ENCODE peak calls at places on chromosome 3, in ten cellular contexts. Z, C, N, I, P, W, M, O, F and D are unnamed samples.

GRCh38 chr3:186425788-186426730 is 64.0 kb upstream of the DGKG start:
- DNase-seq in F (no peak), P (peak), O (no peak), Z (no peak), N (no peak), M (no peak), I (no peak), C (peak), W (no peak), D (no peak)

GRCh38 chr3:115741650-115742049 is 118.3 kb downstream of the GAP43 start:
- DNase-seq in O (no peak), P (no peak), C (no peak), I (no peak), F (no peak), M (no peak), W (no peak), N (no peak), Z (no peak), D (no peak)

GRCh38 chr3:111521881-111522280 is 20.1 kb upstream of the CD96 start:
- DNase-seq in W (no peak), I (no peak), F (no peak), M (no peak), C (no peak), O (no peak), P (no peak), Z (no peak), N (no peak), D (no peak)

GRCh38 chr3:38334656-38335055 is 11.9 kb upstream of the XYLB start:
- DNase-seq in F (no peak), P (no peak), O (no peak), W (no peak), N (no peak), Z (no peak), C (no peak), M (no peak), I (no peak), D (no peak)

GRCh38 chr3:185489462-185489861 is 9.4 kb downstream of the TMEM41A start:
- DNase-seq in C (no peak), N (peak), M (no peak), W (no peak), I (no peak), P (no peak), Z (peak), O (no peak), F (no peak), D (no peak)

GRCh38 chr3:138833908-138834358 is 795 bp downstream of the PIK3CB start:
- DNase-seq in P (no peak), I (no peak), Z (no peak), C (peak), W (no peak), O (peak), M (no peak), N (no peak), F (no peak), D (no peak)

GRCh38 chr3:128701342-128702212 is 24.4 kb upstream of the RAB7A start:
- DNase-seq in O (no peak), P (no peak), C (no peak), N (no peak), Z (no peak), M (no peak), F (no peak), I (no peak), W (no peak), D (no peak)

GRCh38 chr3:134799393-134799792 is 4.3 kb downstream of the EPHB1 start:
- DNase-seq in O (no peak), N (no peak), P (peak), W (no peak), C (no peak), I (no peak), M (no peak), Z (no peak), F (no peak), D (no peak)

GRCh38 chr3:156474560-156475389 is 80.1 kb downstream of the SSR3 start:
- DNase-seq in F (no peak), N (no peak), I (no peak), O (peak), P (no peak), W (no peak), Z (no peak), M (no peak), C (peak), D (no peak)

GRCh38 chr3:156674911-156675743 is 737 bp downstream of the TIPARP start:
- DNase-seq in C (peak), Z (peak), P (peak), F (peak), O (peak), N (peak), I (no peak), M (no peak), W (peak), D (no peak)

GRCh38 chr3:124007186-124007585 is 15.3 kb upstream of the ROPN1 start:
- DNase-seq in N (no peak), M (no peak), F (no peak), O (no peak), W (no peak), Z (no peak), C (no peak), I (no peak), P (no peak), D (peak)

GRCh38 chr3:150956376-150956775 is 16.2 kb downstream of the CLRN1 start:
- DNase-seq in N (no peak), O (no peak), F (no peak), P (no peak), I (no peak), C (no peak), Z (no peak), M (no peak), W (no peak), D (no peak)

GRCh38 chr3:100163787-100164186 is 49.5 kb upstream of the FILIP1L start:
- DNase-seq in F (no peak), Z (no peak), W (no peak), P (no peak), I (no peak), N (no peak), M (no peak), C (no peak), O (no peak), D (no peak)

GRCh38 chr3:43580181-43580580 is 41.6 kb downstream of the ANO10 start:
- DNase-seq in W (no peak), F (no peak), P (no peak), C (no peak), I (no peak), O (no peak), Z (no peak), N (no peak), M (no peak), D (no peak)

GRCh38 chr3:169604568-169604967 is 58.9 kb downstream of the MECOM start:
- DNase-seq in N (no peak), Z (no peak), M (peak), F (no peak), I (no peak), P (no peak), O (no peak), C (peak), W (no peak), D (no peak)

GRCh38 chr3:141949972-141950371 is 73.5 kb downstream of the ATP1B3 start:
- DNase-seq in I (no peak), O (no peak), N (no peak), P (no peak), Z (no peak), M (no peak), F (no peak), W (no peak), C (no peak), D (no peak)

GRCh38 chr3:10192953-10193691 is 28.4 kb downstream of the IRAK2 start:
- DNase-seq in O (peak), M (no peak), W (peak), N (peak), C (peak), Z (peak), I (peak), P (no peak), F (no peak), D (no peak)

GRCh38 chr3:192494176-192494575 is 233.2 kb downstream of the FGF12 start:
- DNase-seq in M (no peak), P (no peak), W (no peak), F (no peak), Z (no peak), N (no peak), I (no peak), O (no peak), C (no peak), D (no peak)

GRCh38 chr3:42071720-42072582 is 19.2 kb upstream of the TRAK1 start:
- DNase-seq in C (peak), Z (peak), P (peak), I (no peak), F (peak), N (peak), O (no peak), M (no peak), W (peak), D (no peak)

GRCh38 chr3:177569823-177570657 is 372.8 kb upstream of the TBL1XR1 start:
- DNase-seq in M (no peak), W (no peak), Z (no peak), P (no peak), I (no peak), F (no peak), C (no peak), O (no peak), N (no peak), D (no peak)

GRCh38 chr3:104831076-104831475 is 535.6 kb upstream of the ALCAM start:
- DNase-seq in C (no peak), W (no peak), N (no peak), Z (no peak), O (no peak), M (no peak), P (no peak), I (no peak), F (no peak), D (no peak)

GRCh38 chr3:264394-265156 is 68.0 kb downstream of the CHL1 start:
- DNase-seq in N (peak), F (no peak), O (no peak), P (no peak), I (no peak), Z (no peak), M (no peak), C (no peak), W (no peak), D (no peak)

GRCh38 chr3:37457392-37458065 is 283.1 kb upstream of the LRRFIP2 start:
- DNase-seq in Z (no peak), C (peak), O (no peak), M (no peak), P (no peak), W (no peak), F (no peak), I (no peak), N (no peak), D (no peak)

GRCh38 chr3:30342319-30343060 is 263.9 kb upstream of the TGFBR2 start:
- DNase-seq in M (peak), C (no peak), I (no peak), Z (no peak), P (peak), O (no peak), N (peak), F (peak), W (no peak), D (no peak)

GRCh38 chr3:52328536-52329080 is 12.5 kb downstream of the DNAH1 start:
- DNase-seq in F (no peak), N (no peak), M (no peak), I (no peak), W (no peak), C (no peak), Z (no peak), P (no peak), O (no peak), D (no peak)

GRCh38 chr3:134708671-134709070 is 57.8 kb upstream of the KY start:
- DNase-seq in I (no peak), O (no peak), W (no peak), C (no peak), F (no peak), P (no peak), M (no peak), N (no peak), Z (no peak), D (no peak)

GRCh38 chr3:108407858-108408257 is 102.5 kb downstream of the MYH15 start:
- DNase-seq in Z (no peak), W (no peak), M (no peak), I (no peak), O (no peak), N (no peak), C (no peak), P (no peak), F (no peak), D (no peak)

GRCh38 chr3:127265581-127265981 is 22.3 kb downstream of the PRR20G start:
- DNase-seq in Z (no peak), W (no peak), F (no peak), O (no peak), C (no peak), P (no peak), I (no peak), N (no peak), M (no peak), D (peak)

GRCh38 chr3:97689962-97690361 is 74.6 kb upstream of the ARL6 start:
- DNase-seq in O (no peak), P (no peak), F (no peak), N (no peak), C (no peak), M (no peak), Z (no peak), I (no peak), W (no peak), D (no peak)

GRCh38 chr3:113560845-113561623 is 28.7 kb downstream of the SIDT1 start:
- DNase-seq in O (no peak), I (no peak), F (no peak), W (no peak), N (no peak), P (no peak), M (no peak), C (peak), Z (no peak), D (no peak)

GRCh38 chr3:117165611-117166051 is 456.1 kb downstream of the TUSC7 start:
- DNase-seq in O (no peak), F (no peak), C (peak), W (no peak), M (no peak), Z (no peak), P (no peak), I (no peak), N (no peak), D (no peak)

GRCh38 chr3:119175869-119176756 is 2.7 kb downstream of the UPK1B start:
- DNase-seq in C (no peak), I (no peak), Z (peak), O (no peak), F (no peak), W (peak), M (no peak), P (no peak), N (no peak), D (no peak)

GRCh38 chr3:108334698-108335097 is 38.4 kb downstream of the HHLA2 start:
- DNase-seq in M (no peak), W (no peak), Z (no peak), F (no peak), I (no peak), N (no peak), O (no peak), P (no peak), C (no peak), D (no peak)

GRCh38 chr3:127182446-127182845 is 10.5 kb upstream of the PRR23E start:
- DNase-seq in I (no peak), C (no peak), Z (no peak), P (no peak), F (peak), W (no peak), O (no peak), M (no peak), N (peak), D (no peak)

GRCh38 chr3:123272547-123272946 is 70.8 kb downstream of the SEC22A start:
- DNase-seq in C (no peak), Z (no peak), N (no peak), F (no peak), O (no peak), P (no peak), I (no peak), W (no peak), M (no peak), D (no peak)

GRCh38 chr3:69439683-69440270 is 53.9 kb upstream of the FRMD4B start:
- DNase-seq in Z (no peak), P (no peak), I (peak), O (peak), W (no peak), M (peak), C (peak), F (no peak), N (no peak), D (no peak)

GRCh38 chr3:106745344-106746168 is 631.7 kb upstream of the CCDC54 start:
- DNase-seq in M (no peak), C (no peak), O (no peak), I (no peak), Z (no peak), N (no peak), F (no peak), W (no peak), P (no peak), D (no peak)

GRCh38 chr3:106734712-106735111 is 642.5 kb upstream of the CCDC54 start:
- DNase-seq in F (no peak), C (no peak), W (no peak), O (no peak), I (no peak), N (no peak), M (no peak), Z (no peak), P (no peak), D (no peak)

GRCh38 chr3:106740116-106740515 is 637.1 kb upstream of the CCDC54 start:
- DNase-seq in N (no peak), C (no peak), M (no peak), Z (no peak), I (no peak), F (no peak), P (no peak), O (no peak), W (no peak), D (no peak)
- TF ChIP-seq POLR2AphosphoS5 in N (no peak), C (no peak), M (no peak), Z (no peak), I (no peak), F (no peak), P (no peak), O (no peak), W (no peak), D (no peak)

GRCh38 chr3:122151480-122151879 is 32.0 kb upstream of the CASR start:
- DNase-seq in C (no peak), M (no peak), Z (no peak), F (no peak), W (no peak), N (no peak), I (no peak), P (no peak), O (no peak), D (no peak)
- H3K4me3 ChIP-seq in C (no peak), M (no peak), Z (no peak), F (no peak), W (no peak), N (no peak), I (no peak), P (no peak), O (no peak), D (no peak)

GRCh38 chr3:50193746-50194127 is 2.3 kb downstream of the GNAT1 start:
- DNase-seq in C (no peak), F (no peak), I (no peak), N (no peak), Z (no peak), W (no peak), M (no peak), P (no peak), O (no peak), D (no peak)

GRCh38 chr3:50194903-50195500 is 3.6 kb downstream of the GNAT1 start:
- DNase-seq in Z (no peak), I (no peak), C (peak), P (no peak), M (peak), N (no peak), O (peak), W (no peak), F (no peak), D (no peak)

GRCh38 chr3:50194128-50194902 is 2.9 kb downstream of the GNAT1 start:
- DNase-seq in F (peak), N (peak), I (no peak), W (peak), O (peak), Z (peak), P (peak), C (peak), M (peak), D (no peak)

GRCh38 chr3:50196253-50196801 is 4.9 kb downstream of the GNAT1 start:
- DNase-seq in I (no peak), Z (no peak), C (no peak), P (no peak), N (no peak), M (no peak), F (no peak), W (no peak), O (no peak), D (no peak)

DNA sequence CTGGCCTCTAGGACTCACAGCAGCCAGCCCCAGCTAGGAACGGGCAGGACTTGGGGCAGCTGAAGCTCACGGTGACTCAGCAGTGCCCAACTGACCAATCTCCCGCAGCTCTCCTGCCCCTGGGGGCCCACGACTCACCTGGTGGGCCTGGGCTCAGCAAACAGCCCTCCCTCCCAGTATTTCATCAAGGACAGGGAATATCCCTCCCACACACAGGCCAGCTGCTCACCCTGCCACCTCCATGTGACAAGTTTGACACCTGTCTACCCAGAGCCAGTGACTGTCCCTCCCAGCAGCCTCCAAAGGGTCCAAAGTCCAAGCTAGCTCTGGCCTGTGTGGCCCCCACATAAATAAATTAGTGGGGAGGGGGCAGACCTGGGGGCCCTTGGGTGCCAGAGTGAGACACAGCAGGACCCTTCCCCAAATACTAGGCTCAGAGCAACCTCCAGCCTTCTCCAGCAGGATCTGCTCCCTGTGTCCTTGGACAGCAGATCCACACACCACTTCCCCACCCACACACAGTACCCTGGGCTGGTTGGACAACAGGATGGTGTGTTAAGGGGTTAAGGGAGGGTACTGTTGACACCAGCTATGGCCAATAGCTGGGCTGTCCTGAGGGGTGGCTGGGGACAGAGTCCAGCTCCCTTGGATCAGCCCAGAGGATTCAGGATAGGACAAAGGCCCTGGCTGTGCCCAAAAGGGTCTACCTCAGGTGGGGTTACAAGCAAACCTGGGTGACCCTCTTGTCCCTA is 4.3 kb downstream of the GNAT1 start:
- DNase-seq in O (no peak), F (no peak), Z (no peak), M (no peak), I (no peak), W (no peak), P (no peak), N (no peak), C (no peak), D (no peak)
- TF ChIP-seq POLR2AphosphoS5 in O (no peak), F (no peak), Z (no peak), M (no peak), I (no peak), W (no peak), P (no peak), N (no peak), C (no peak), D (no peak)

DNA sequence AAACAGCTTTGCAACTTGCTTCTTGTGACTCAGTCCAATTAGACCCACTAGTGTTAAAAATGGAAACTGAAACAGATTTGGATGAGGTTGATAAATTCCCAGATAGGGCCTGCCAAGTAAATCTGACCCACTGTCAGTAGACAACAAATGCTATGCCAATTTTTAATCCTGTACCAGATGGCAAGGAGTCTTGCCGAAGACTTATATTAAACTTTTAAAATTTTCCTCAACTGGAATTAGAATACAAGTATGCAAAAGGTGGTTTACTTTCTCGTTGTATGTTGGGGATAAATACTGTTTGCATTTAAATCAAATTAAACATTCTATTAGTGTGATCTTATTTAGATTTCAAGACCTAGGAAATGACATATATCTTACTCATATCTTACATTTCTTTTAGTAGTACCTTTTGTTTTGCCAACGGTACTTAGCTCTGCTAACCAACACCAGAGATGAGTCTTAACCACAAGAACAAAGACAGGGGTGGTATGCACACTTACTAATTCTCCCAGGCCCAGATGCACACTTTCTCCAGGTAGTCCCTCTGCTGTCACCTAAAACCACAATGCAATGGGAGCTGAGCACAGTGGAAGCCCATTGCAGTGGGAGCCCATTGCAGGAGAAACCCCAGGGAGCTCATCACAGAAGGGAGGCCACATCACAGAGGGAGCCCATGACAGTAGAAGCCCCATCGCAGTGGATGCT is 77.8 kb downstream of the WWTR1 start:
- DNase-seq in W (no peak), O (no peak), M (peak), P (no peak), I (no peak), C (no peak), N (no peak), Z (no peak), F (no peak), D (no peak)
- H3K4me3 ChIP-seq in W (no peak), O (no peak), M (no peak), P (no peak), I (peak), C (no peak), N (no peak), Z (no peak), F (no peak), D (no peak)